ENCODE peak calls at places on chromosomes 4 and X, in seven cellular contexts. V is psoas muscle, C is ovary, X is fibroblast of the aortic adventitia, A is H7, M is RCC 7860, P is NCI-H82. W is an unnamed sample.

GRCh38 chrX:19849433-19850190 is 37.8 kb downstream of the SH3KBP1 start:
- DNase-seq in V (no peak), C (no peak), M (no peak), X (no peak), P (no peak), A (no peak), W (no peak)

GRCh38 chr4:37516057-37516775 is 170.0 kb downstream of the RELL1 start:
- DNase-seq in X (no peak), C (no peak), M (no peak), V (no peak), P (no peak), A (peak), W (no peak)

GRCh38 chr4:119697887-119698393 is 69.3 kb upstream of the PDE5A start:
- DNase-seq in A (no peak), C (no peak), V (no peak), P (no peak), X (no peak), M (no peak), W (no peak)

GRCh38 chr4:7705062-7705461 is 234.6 kb downstream of the AFAP1 start:
- DNase-seq in P (no peak), M (no peak), V (peak), A (peak), X (peak), C (no peak), W (peak)

GRCh38 chr4:15868065-15868464 is 70.5 kb downstream of the FGFBP1 start:
- DNase-seq in V (no peak), A (no peak), C (no peak), M (peak), X (peak), P (peak), W (no peak)

GRCh38 chr4:145878501-145879435 is 59.9 kb downstream of the ZNF827 start:
- DNase-seq in A (no peak), M (no peak), V (no peak), X (peak), P (no peak), C (no peak), W (no peak)

GRCh38 chr4:65669981-65670330 is 333 bp downstream of the EPHA5 start:
- DNase-seq in X (no peak), P (no peak), C (no peak), A (no peak), M (no peak), V (no peak), W (no peak)

GRCh38 chr4:94995684-94996394 is 238.1 kb downstream of the BMPR1B start:
- DNase-seq in A (peak), X (peak), M (no peak), P (no peak), V (peak), C (peak), W (no peak)

GRCh38 chrX:13099121-13099520 is 54.7 kb upstream of the FAM9C start:
- DNase-seq in C (no peak), P (no peak), A (no peak), X (no peak), V (no peak), M (no peak), W (no peak)

GRCh38 chr4:27916432-27917184 is 1056.0 kb downstream of the STIM2 start:
- DNase-seq in P (no peak), A (no peak), X (no peak), V (no peak), M (no peak), C (peak), W (no peak)

GRCh38 chrX:129980043-129980442 is 2.4 kb upstream of the BCORL1 start:
- DNase-seq in M (no peak), V (peak), X (no peak), C (peak), A (peak), P (peak), W (no peak)

GRCh38 chrX:20500171-20500865 is 233.6 kb upstream of the RPS6KA3 start:
- DNase-seq in A (no peak), C (no peak), V (no peak), X (no peak), P (no peak), M (no peak), W (no peak)

GRCh38 chr4:169619518-169619957 is 840 bp upstream of the CLCN3 start:
- DNase-seq in P (peak), V (no peak), M (peak), C (peak), X (peak), A (peak), W (no peak)

GRCh38 chr4:112075129-112075753 is 70.0 kb upstream of the FAM241A start:
- DNase-seq in X (peak), M (peak), V (no peak), C (no peak), A (peak), P (peak), W (no peak)

GRCh38 chr4:139791681-139792080 is 126.1 kb downstream of the MGST2 start:
- DNase-seq in A (no peak), P (peak), X (no peak), M (no peak), V (no peak), C (no peak), W (no peak)

GRCh38 chrX:48474127-48474526 is 1.9 kb upstream of the FTSJ1 start:
- DNase-seq in P (peak), V (no peak), M (no peak), A (no peak), C (no peak), X (no peak), W (no peak)

GRCh38 chr4:121189811-121190210 is 25.7 kb upstream of the TNIP3 start:
- DNase-seq in V (no peak), M (no peak), X (no peak), A (no peak), C (no peak), P (no peak), W (no peak)

GRCh38 chr4:51998837-51999236 is 21.3 kb downstream of the LRRC66 start:
- DNase-seq in X (no peak), P (no peak), V (no peak), C (no peak), A (no peak), M (no peak), W (no peak)

GRCh38 chrX:17826609-17827496 is 34.2 kb downstream of the RAI2 start:
- DNase-seq in P (no peak), M (no peak), C (no peak), A (no peak), V (no peak), X (peak), W (no peak)

GRCh38 chrX:148043456-148043855 is 62.3 kb downstream of the FMR1NB start:
- DNase-seq in A (no peak), C (no peak), X (peak), M (peak), V (no peak), P (no peak), W (no peak)

GRCh38 chr4:129240816-129241215 is 144.9 kb downstream of the C4orf33 start:
- DNase-seq in X (no peak), P (peak), V (no peak), A (no peak), C (no peak), M (no peak), W (no peak)

GRCh38 chr4:128660361-128660964 is 149.0 kb upstream of the JADE1 start:
- DNase-seq in V (no peak), A (no peak), X (peak), P (no peak), C (peak), M (no peak), W (no peak)

W was measured in left ventricle myocardium inferior.